ENCODE peak calls at places on chromosomes 2 and 18, in seven cellular contexts. One of them, this sample, is unnamed. For H3K9me3, the result is how much of the 10 kb centered on the place peaks cover.

GRCh38 chr2:96485751-96486643 is 19.2 kb downstream of the NEURL3 start:
- DNase-seq in neuronal stem cell: no peak
- DNase-seq in iPS DF 6.9: no peak
- DNase-seq in Peyer's patch: peak
- DNase-seq in GM12878: peak
- DNase-seq in vagina: no peak
- DNase-seq in breast epithelium: peak
- DNase-seq in this sample: peak

GRCh38 chr2:54076577-54076976 is 38.8 kb upstream of the ACYP2 start:
- DNase-seq in GM12878: no peak
- DNase-seq in breast epithelium: no peak
- DNase-seq in neuronal stem cell: no peak
- DNase-seq in iPS DF 6.9: no peak
- DNase-seq in vagina: no peak
- DNase-seq in Peyer's patch: no peak
- DNase-seq in this sample: no peak

GRCh38 chr2:8889978-8890377 is 52.6 kb upstream of the KIDINS220 start:
- DNase-seq in Peyer's patch: no peak
- DNase-seq in iPS DF 6.9: no peak
- DNase-seq in GM12878: no peak
- DNase-seq in vagina: no peak
- DNase-seq in breast epithelium: no peak
- DNase-seq in neuronal stem cell: no peak
- DNase-seq in this sample: no peak

GRCh38 chr18:5288517-5288935 is 7.0 kb downstream of the ZBTB14 start:
- DNase-seq in GM12878: no peak
- DNase-seq in breast epithelium: no peak
- DNase-seq in neuronal stem cell: no peak
- DNase-seq in iPS DF 6.9: no peak
- DNase-seq in vagina: no peak
- DNase-seq in Peyer's patch: no peak
- DNase-seq in this sample: no peak

GRCh38 chr2:236107536-236107935 is 60.6 kb downstream of the GBX2 start:
- DNase-seq in Peyer's patch: peak
- DNase-seq in GM12878: no peak
- DNase-seq in iPS DF 6.9: no peak
- DNase-seq in breast epithelium: no peak
- DNase-seq in vagina: no peak
- DNase-seq in neuronal stem cell: no peak
- DNase-seq in this sample: no peak

GRCh38 chr2:8239402-8240127 is 442.3 kb upstream of the ID2 start:
- DNase-seq in vagina: peak
- DNase-seq in neuronal stem cell: no peak
- DNase-seq in Peyer's patch: no peak
- DNase-seq in iPS DF 6.9: peak
- DNase-seq in breast epithelium: no peak
- DNase-seq in GM12878: no peak
- DNase-seq in this sample: no peak

GRCh38 chr2:170842785-170843184 is 26.1 kb downstream of the GAD1 start:
- DNase-seq in breast epithelium: no peak
- DNase-seq in neuronal stem cell: no peak
- DNase-seq in iPS DF 6.9: no peak
- DNase-seq in Peyer's patch: no peak
- DNase-seq in vagina: no peak
- DNase-seq in GM12878: no peak
- DNase-seq in this sample: no peak

GRCh38 chr2:38138996-38139395 is 63.0 kb upstream of the CYP1B1 start:
- DNase-seq in breast epithelium: no peak
- DNase-seq in vagina: no peak
- DNase-seq in Peyer's patch: no peak
- DNase-seq in GM12878: no peak
- DNase-seq in neuronal stem cell: no peak
- DNase-seq in iPS DF 6.9: no peak
- DNase-seq in this sample: no peak

GRCh38 chr18:7812431-7813063 is 245.4 kb downstream of the PTPRM start:
- DNase-seq in neuronal stem cell: no peak
- DNase-seq in vagina: no peak
- DNase-seq in GM12878: no peak
- DNase-seq in breast epithelium: no peak
- DNase-seq in Peyer's patch: no peak
- DNase-seq in iPS DF 6.9: no peak
- DNase-seq in this sample: no peak

GRCh38 chr2:19746611-19747309 is 155.0 kb downstream of the TTC32 start:
- DNase-seq in vagina: peak
- DNase-seq in iPS DF 6.9: peak
- DNase-seq in Peyer's patch: no peak
- DNase-seq in GM12878: no peak
- DNase-seq in breast epithelium: peak
- DNase-seq in neuronal stem cell: peak
- DNase-seq in this sample: no peak

GRCh38 chr2:85996591-85996990 is 107.8 kb upstream of the ST3GAL5 start:
- DNase-seq in neuronal stem cell: peak
- DNase-seq in vagina: peak
- DNase-seq in GM12878: no peak
- DNase-seq in breast epithelium: no peak
- DNase-seq in Peyer's patch: no peak
- DNase-seq in iPS DF 6.9: no peak
- DNase-seq in this sample: no peak

GRCh38 chr2:11465485-11466306 is at the start of gene E2F6:
- DNase-seq in iPS DF 6.9: peak
- DNase-seq in GM12878: peak
- DNase-seq in vagina: peak
- DNase-seq in breast epithelium: peak
- DNase-seq in neuronal stem cell: peak
- DNase-seq in Peyer's patch: peak
- DNase-seq in this sample: peak

GRCh38 chr18:25786778-25787177 is 303.6 kb downstream of the SS18 start:
- DNase-seq in GM12878: no peak
- DNase-seq in breast epithelium: no peak
- DNase-seq in neuronal stem cell: no peak
- DNase-seq in vagina: no peak
- DNase-seq in Peyer's patch: no peak
- DNase-seq in iPS DF 6.9: no peak
- DNase-seq in this sample: no peak

GRCh38 chr2:235757212-235757611 is 263.4 kb downstream of the AGAP1 start:
- DNase-seq in vagina: no peak
- DNase-seq in GM12878: no peak
- DNase-seq in Peyer's patch: peak
- DNase-seq in neuronal stem cell: no peak
- DNase-seq in iPS DF 6.9: no peak
- DNase-seq in breast epithelium: no peak
- DNase-seq in this sample: no peak

GRCh38 chr2:26617259-26618083 is 23.7 kb downstream of the CIB4 start:
- DNase-seq in breast epithelium: no peak
- DNase-seq in iPS DF 6.9: no peak
- DNase-seq in Peyer's patch: no peak
- DNase-seq in neuronal stem cell: no peak
- DNase-seq in vagina: no peak
- DNase-seq in GM12878: no peak
- DNase-seq in this sample: no peak

GRCh38 chr2:12534646-12535263 is 182.0 kb upstream of the TRIB2 start:
- DNase-seq in Peyer's patch: no peak
- DNase-seq in vagina: no peak
- DNase-seq in neuronal stem cell: no peak
- DNase-seq in iPS DF 6.9: no peak
- DNase-seq in GM12878: no peak
- DNase-seq in breast epithelium: peak
- DNase-seq in this sample: no peak

GRCh38 chr2:179818546-179818945 is 42.9 kb downstream of the ZNF385B start:
- DNase-seq in neuronal stem cell: no peak
- DNase-seq in Peyer's patch: no peak
- DNase-seq in GM12878: no peak
- DNase-seq in iPS DF 6.9: no peak
- DNase-seq in breast epithelium: no peak
- DNase-seq in vagina: no peak
- DNase-seq in this sample: no peak

GRCh38 chr2:175631247-175631628 is 370.8 kb downstream of the LNPK start:
- DNase-seq in vagina: no peak
- DNase-seq in breast epithelium: no peak
- DNase-seq in neuronal stem cell: no peak
- DNase-seq in iPS DF 6.9: no peak
- DNase-seq in Peyer's patch: no peak
- DNase-seq in GM12878: no peak
- DNase-seq in this sample: no peak

GRCh38 chr2:79975791-79976565 is 328.6 kb downstream of the LRRTM1 start:
- DNase-seq in GM12878: no peak
- DNase-seq in vagina: no peak
- DNase-seq in iPS DF 6.9: no peak
- DNase-seq in Peyer's patch: no peak
- DNase-seq in neuronal stem cell: no peak
- DNase-seq in breast epithelium: no peak
- DNase-seq in this sample: no peak

GRCh38 chr18:40243592-40243991 is 1711.4 kb upstream of the PIK3C3 start:
- DNase-seq in vagina: no peak
- DNase-seq in iPS DF 6.9: no peak
- DNase-seq in GM12878: no peak
- DNase-seq in neuronal stem cell: no peak
- DNase-seq in Peyer's patch: no peak
- DNase-seq in breast epithelium: no peak
- DNase-seq in this sample: no peak

GRCh38 chr2:47083886-47084682 is 71.0 kb downstream of the STPG4 start:
- DNase-seq in Peyer's patch: peak
- DNase-seq in iPS DF 6.9: no peak
- DNase-seq in breast epithelium: no peak
- DNase-seq in vagina: no peak
- DNase-seq in GM12878: no peak
- DNase-seq in neuronal stem cell: no peak
- DNase-seq in this sample: no peak
- H3K9me3 ChIP-seq in Peyer's patch: under half
- H3K9me3 ChIP-seq in iPS DF 6.9: under half
- H3K9me3 ChIP-seq in breast epithelium: under half
- H3K9me3 ChIP-seq in vagina: under half
- H3K9me3 ChIP-seq in GM12878: under half
- H3K9me3 ChIP-seq in neuronal stem cell: under half
- H3K9me3 ChIP-seq in this sample: under half

GRCh38 chr2:444937-445884 is 157.3 kb upstream of the ALKAL2 start:
- DNase-seq in vagina: no peak
- DNase-seq in neuronal stem cell: no peak
- DNase-seq in breast epithelium: no peak
- DNase-seq in iPS DF 6.9: no peak
- DNase-seq in GM12878: no peak
- DNase-seq in Peyer's patch: no peak
- DNase-seq in this sample: no peak
- H3K9me3 ChIP-seq in vagina: under half
- H3K9me3 ChIP-seq in neuronal stem cell: under half
- H3K9me3 ChIP-seq in breast epithelium: under half
- H3K9me3 ChIP-seq in iPS DF 6.9: under half
- H3K9me3 ChIP-seq in GM12878: under half
- H3K9me3 ChIP-seq in Peyer's patch: under half
- H3K9me3 ChIP-seq in this sample: under half

DNA sequence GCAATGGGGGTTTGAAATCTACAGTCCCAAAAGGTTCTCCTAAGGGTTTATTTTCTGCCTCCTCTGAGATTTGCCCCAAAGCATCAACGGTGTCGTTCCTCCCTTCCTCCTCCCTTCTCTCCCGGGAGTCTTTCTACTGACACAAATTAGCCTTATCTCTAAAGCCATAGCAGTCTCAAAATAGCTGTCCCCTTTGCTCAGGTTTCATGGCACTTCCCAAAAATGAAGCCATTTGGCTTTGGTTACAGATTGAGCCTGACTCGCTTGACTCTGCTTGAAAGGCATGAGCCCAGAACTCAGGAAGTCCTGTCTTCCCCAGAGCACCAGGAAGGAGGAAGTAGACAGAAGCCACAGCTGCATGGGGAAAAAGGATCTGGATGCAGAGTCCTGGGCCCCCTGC is 234.5 kb upstream of the RGPD4 start:
- DNase-seq in GM12878: no peak
- DNase-seq in breast epithelium: no peak
- DNase-seq in Peyer's patch: no peak
- DNase-seq in neuronal stem cell: no peak
- DNase-seq in vagina: no peak
- DNase-seq in iPS DF 6.9: no peak
- DNase-seq in this sample: no peak
- H3K9me3 ChIP-seq in GM12878: under half
- H3K9me3 ChIP-seq in breast epithelium: under half
- H3K9me3 ChIP-seq in Peyer's patch: under half
- H3K9me3 ChIP-seq in neuronal stem cell: under half
- H3K9me3 ChIP-seq in vagina: under half
- H3K9me3 ChIP-seq in iPS DF 6.9: under half
- H3K9me3 ChIP-seq in this sample: under half

GRCh38 chr2:132515010-132515409 is 98.4 kb downstream of the GPR39 start:
- DNase-seq in vagina: no peak
- DNase-seq in iPS DF 6.9: no peak
- DNase-seq in neuronal stem cell: no peak
- DNase-seq in GM12878: no peak
- DNase-seq in Peyer's patch: no peak
- DNase-seq in breast epithelium: no peak
- DNase-seq in this sample: no peak
- H3K9me3 ChIP-seq in vagina: under half
- H3K9me3 ChIP-seq in iPS DF 6.9: under half
- H3K9me3 ChIP-seq in neuronal stem cell: under half
- H3K9me3 ChIP-seq in GM12878: under half
- H3K9me3 ChIP-seq in Peyer's patch: under half
- H3K9me3 ChIP-seq in breast epithelium: under half
- H3K9me3 ChIP-seq in this sample: under half

DNA sequence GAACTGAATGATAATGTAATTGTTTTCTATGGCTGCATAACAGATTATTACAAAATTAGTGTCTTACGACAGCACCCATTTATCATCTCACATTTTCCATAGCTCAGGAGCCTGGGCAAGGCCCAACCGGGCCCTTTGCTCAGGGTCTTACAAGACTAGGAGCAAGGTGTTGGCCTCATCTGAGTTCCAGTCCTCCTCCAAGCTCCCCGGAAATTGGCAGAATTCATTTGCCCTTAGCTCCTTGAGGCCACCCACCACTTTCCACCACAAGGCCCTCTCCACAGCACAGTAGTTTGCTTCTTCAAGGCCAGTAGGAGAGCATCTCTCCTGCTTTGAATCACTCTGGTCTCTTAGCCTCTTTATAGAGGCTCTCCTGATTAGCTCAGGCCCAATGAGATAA is 89.2 kb upstream of the SALL3 start:
- DNase-seq in Peyer's patch: no peak
- DNase-seq in vagina: peak
- DNase-seq in breast epithelium: no peak
- DNase-seq in iPS DF 6.9: no peak
- DNase-seq in GM12878: no peak
- DNase-seq in neuronal stem cell: no peak
- DNase-seq in this sample: no peak
- H3K9me3 ChIP-seq in Peyer's patch: under half
- H3K9me3 ChIP-seq in vagina: under half
- H3K9me3 ChIP-seq in breast epithelium: under half
- H3K9me3 ChIP-seq in iPS DF 6.9: under half
- H3K9me3 ChIP-seq in GM12878: under half
- H3K9me3 ChIP-seq in neuronal stem cell: under half
- H3K9me3 ChIP-seq in this sample: under half

GRCh38 chr2:109439897-109440506 is 173.8 kb downstream of the SEPTIN10 start:
- DNase-seq in vagina: no peak
- DNase-seq in iPS DF 6.9: no peak
- DNase-seq in neuronal stem cell: no peak
- DNase-seq in breast epithelium: no peak
- DNase-seq in GM12878: no peak
- DNase-seq in Peyer's patch: no peak
- DNase-seq in this sample: no peak
- H3K9me3 ChIP-seq in vagina: under half
- H3K9me3 ChIP-seq in iPS DF 6.9: under half
- H3K9me3 ChIP-seq in neuronal stem cell: under half
- H3K9me3 ChIP-seq in breast epithelium: under half
- H3K9me3 ChIP-seq in GM12878: under half
- H3K9me3 ChIP-seq in Peyer's patch: under half
- H3K9me3 ChIP-seq in this sample: under half

GRCh38 chr2:124975224-124975623 is 950.1 kb downstream of the CNTNAP5 start:
- DNase-seq in iPS DF 6.9: no peak
- DNase-seq in neuronal stem cell: no peak
- DNase-seq in GM12878: no peak
- DNase-seq in vagina: no peak
- DNase-seq in breast epithelium: no peak
- DNase-seq in Peyer's patch: no peak
- DNase-seq in this sample: no peak
- H3K9me3 ChIP-seq in iPS DF 6.9: under half
- H3K9me3 ChIP-seq in neuronal stem cell: under half
- H3K9me3 ChIP-seq in GM12878: under half
- H3K9me3 ChIP-seq in vagina: under half
- H3K9me3 ChIP-seq in breast epithelium: under half
- H3K9me3 ChIP-seq in Peyer's patch: under half
- H3K9me3 ChIP-seq in this sample: under half

This sample was measured in T-helper 17 cell.